ENCODE peak calls at places on chromosomes 1 and 21, in seven cellular contexts. T is stomach, V is MM.1S, A is neural progenitor cell, Z is heart right ventricle, O is ovary, K is astrocyte of the spinal cord. G is an unnamed sample.

GRCh38 chr1:73744985-73745384 is 453.0 kb downstream of the LRRIQ3 start:
- DNase-seq in T (no peak), A (no peak), K (no peak), V (no peak), O (no peak), Z (no peak), G (no peak)

GRCh38 chr1:17162941-17163340 is 42.0 kb upstream of the PADI1 start:
- DNase-seq in A (no peak), V (no peak), K (no peak), T (no peak), O (no peak), Z (no peak), G (no peak)

GRCh38 chr1:152823291-152823690 is 4.0 kb upstream of the LCE1A start:
- DNase-seq in O (no peak), Z (no peak), V (no peak), A (no peak), K (no peak), T (no peak), G (no peak)

GRCh38 chr21:29580886-29581285 is 282.2 kb downstream of the BACH1 start:
- DNase-seq in O (no peak), K (no peak), A (no peak), T (no peak), Z (no peak), V (no peak), G (no peak)

GRCh38 chr1:91876040-91876470 is 9.9 kb downstream of the TGFBR3 start:
- DNase-seq in A (no peak), V (no peak), T (no peak), Z (no peak), K (no peak), O (no peak), G (peak)

GRCh38 chr1:10975567-10976326 is 36.7 kb upstream of the TARDBP start:
- DNase-seq in Z (no peak), K (peak), V (no peak), O (no peak), A (peak), T (peak), G (no peak)

GRCh38 chr1:30315185-30315960 is 408.0 kb downstream of the MATN1 start:
- DNase-seq in O (no peak), K (no peak), A (no peak), V (no peak), Z (no peak), T (peak), G (no peak)

GRCh38 chr1:201769966-201770365 is 59.0 kb upstream of the IPO9 start:
- DNase-seq in O (no peak), Z (peak), T (no peak), A (no peak), V (no peak), K (peak), G (no peak)

GRCh38 chr1:17258758-17259130 is 9.8 kb downstream of the PADI3 start:
- DNase-seq in O (no peak), K (no peak), A (no peak), Z (no peak), T (no peak), V (no peak), G (no peak)

GRCh38 chr1:12040457-12041051 is 21.3 kb downstream of the MIIP start:
- DNase-seq in A (peak), V (peak), O (peak), T (no peak), K (peak), Z (no peak), G (peak)

GRCh38 chr1:19336543-19336942 is 24.4 kb downstream of the SLC66A1 start:
- DNase-seq in Z (no peak), K (no peak), V (no peak), O (no peak), A (no peak), T (no peak), G (no peak)

GRCh38 chr21:41759214-41759840 is 7.5 kb downstream of the RIPK4 start:
- DNase-seq in V (no peak), O (no peak), Z (no peak), A (peak), K (no peak), T (no peak), G (no peak)

GRCh38 chr1:185775505-185775904 is 41.3 kb downstream of the HMCN1 start:
- DNase-seq in V (no peak), K (no peak), T (no peak), Z (no peak), A (peak), O (no peak), G (no peak)

GRCh38 chr1:98306517-98307089 is 354.9 kb upstream of the SNX7 start:
- DNase-seq in Z (no peak), K (no peak), T (no peak), O (no peak), V (no peak), A (no peak), G (no peak)

GRCh38 chr1:10667815-10668214 is 128.6 kb downstream of the CASZ1 start:
- DNase-seq in K (no peak), Z (no peak), A (no peak), O (no peak), V (no peak), T (no peak), G (no peak)

GRCh38 chr1:182384387-182384960 is 7.1 kb downstream of the GLUL start:
- DNase-seq in Z (no peak), O (no peak), V (no peak), K (no peak), T (no peak), A (no peak), G (no peak)

GRCh38 chr21:46092026-46092764 is 5.7 kb upstream of the COL6A2 start:
- DNase-seq in V (no peak), T (peak), K (peak), O (peak), A (no peak), Z (peak), G (no peak)

GRCh38 chr1:246528933-246529731 is 22.1 kb upstream of the SMYD3 start:
- DNase-seq in A (no peak), K (no peak), Z (no peak), V (no peak), O (no peak), T (no peak), G (no peak)

GRCh38 chr1:26957306-26957705 is 3.0 kb downstream of the KDF1 start:
- DNase-seq in O (no peak), T (no peak), K (no peak), A (no peak), Z (no peak), V (no peak), G (no peak)

GRCh38 chr1:15915991-15916390 is 59.9 kb downstream of the ZBTB17 start:
- DNase-seq in Z (no peak), T (no peak), V (no peak), A (no peak), K (peak), O (no peak), G (no peak)

GRCh38 chr1:119779869-119780356 is 11.2 kb upstream of the HMGCS2 start:
- DNase-seq in T (peak), O (peak), K (no peak), A (no peak), Z (no peak), V (no peak), G (no peak)

GRCh38 chr1:228007801-228008341 is 1.1 kb downstream of the WNT3A start:
- DNase-seq in V (no peak), Z (no peak), A (no peak), T (peak), O (no peak), K (no peak), G (peak)

GRCh38 chr1:59977075-59977410 is 50.5 kb upstream of the CYP2J2 start:
- DNase-seq in V (no peak), T (no peak), A (no peak), K (no peak), O (no peak), Z (no peak), G (no peak)
- TF ChIP-seq CTCF in V (no peak), T (no peak), A (no peak), K (no peak), O (no peak), Z (no peak), G (peak)

GRCh38 chr1:93015590-93015989 is 54.3 kb upstream of the DIPK1A start:
- DNase-seq in A (no peak), V (no peak), Z (no peak), K (no peak), T (no peak), O (no peak), G (no peak)

GRCh38 chr1:93013311-93014091 is 52.2 kb upstream of the DIPK1A start:
- DNase-seq in A (no peak), K (no peak), T (no peak), V (no peak), Z (no peak), O (no peak), G (no peak)

GRCh38 chr1:93016171-93016570 is 54.9 kb upstream of the DIPK1A start:
- DNase-seq in V (no peak), O (no peak), K (no peak), T (no peak), Z (no peak), A (peak), G (no peak)

DNA sequence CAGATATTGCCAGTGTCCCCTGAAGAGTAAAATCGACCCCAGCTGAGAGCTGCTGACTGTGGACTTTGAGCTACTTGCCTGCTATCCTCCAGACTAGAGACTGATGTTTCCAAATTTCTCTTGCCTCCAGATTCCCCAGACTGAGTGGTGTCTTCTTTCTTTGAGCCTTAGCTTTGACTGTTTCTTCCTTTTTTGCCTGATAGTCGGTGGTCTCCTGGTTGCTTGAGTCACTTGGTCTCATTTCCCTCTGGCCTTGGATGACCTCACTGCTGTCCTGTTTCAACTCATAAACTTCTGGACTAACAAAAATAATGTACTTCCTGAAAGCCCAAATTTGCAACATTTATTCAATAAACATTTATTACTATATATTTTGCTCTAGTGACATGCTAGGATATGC is 52.9 kb upstream of the DIPK1A start:
- DNase-seq in A (no peak), T (no peak), Z (no peak), O (no peak), V (no peak), K (no peak), G (no peak)
- TF ChIP-seq CTCF in A (no peak), T (no peak), Z (no peak), O (no peak), V (no peak), K (no peak), G (no peak)

GRCh38 chr1:212700892-212701819 is 1.5 kb upstream of the BATF3 start:
- DNase-seq in Z (peak), O (peak), V (no peak), T (peak), A (peak), K (peak), G (no peak)
- TF ChIP-seq CTCF in Z (no peak), O (no peak), V (no peak), T (no peak), A (no peak), K (peak), G (peak)

GRCh38 chr1:109719337-109719837 is 7.3 kb downstream of the GSTM5 start:
- DNase-seq in O (no peak), K (peak), V (peak), A (peak), T (no peak), Z (no peak), G (no peak)
- TF ChIP-seq CTCF in O (no peak), K (no peak), V (no peak), A (no peak), T (no peak), Z (no peak), G (no peak)